ENCODE peak calls at places on chromosomes 13 and 19, in four cellular contexts. C is heart right ventricle, B is neural progenitor cell, L is tibial artery. N is an unnamed sample.
A peak's percentile ranks its signal among the peaks of the same experiment; 100 is the strongest.

GRCh38 chr13:77479326-77479725 is 56.2 kb upstream of the SCEL start:
- DNase-seq in L (no peak), B (no peak), C (no peak), N (no peak)

GRCh38 chr19:47012620-47013019 is 7.0 kb upstream of the NPAS1 start:
- DNase-seq in L (no peak), B (no peak), C (no peak), N (no peak)

GRCh38 chr19:49643466-49643865 is 1.5 kb downstream of the SCAF1 start:
- DNase-seq in B (no peak), L (no peak), C (no peak), N (no peak)

GRCh38 chr19:16022681-16023557 is 53.4 kb upstream of the TPM4 start:
- DNase-seq in L (no peak), B (no peak), C (no peak), N (no peak)

GRCh38 chr13:48730971-48731658 is 77.4 kb downstream of the CYSLTR2 start:
- DNase-seq in L (no peak), B (peak; percentile 9), C (no peak), N (no peak)

GRCh38 chr13:79385694-79386093 is 20.4 kb downstream of the RBM26 start:
- DNase-seq in B (no peak), C (no peak), L (no peak), N (no peak)

GRCh38 chr13:79735228-79735627 is 254.3 kb downstream of the NDFIP2 start:
- DNase-seq in B (no peak), L (no peak), C (no peak), N (no peak)

GRCh38 chr19:5693195-5694166 is 3.4 kb downstream of the RPL36 start:
- DNase-seq in C (peak; percentile 21), B (no peak), L (no peak), N (no peak)

GRCh38 chr13:57630661-57631606 is 610 bp upstream of the PCDH17 start:
- DNase-seq in C (no peak), B (peak; percentile 37), L (no peak), N (no peak)

GRCh38 chr19:50414850-50415660 is 3.7 kb upstream of the SPIB start:
- DNase-seq in L (peak; percentile 68), B (peak; percentile 86), C (peak; percentile 80), N (peak; percentile 77)

GRCh38 chr19:48806818-48807589 is 3.8 kb downstream of the BCAT2 start:
- DNase-seq in B (peak; percentile 42), C (no peak), L (no peak), N (peak; percentile 38)

GRCh38 chr19:16628984-16629691 is 1.1 kb upstream of the MED26 start:
- DNase-seq in L (peak; percentile 39), B (no peak), C (no peak), N (peak; percentile 65)

GRCh38 chr13:111049791-111050538 is 65.1 kb upstream of the ARHGEF7 start:
- DNase-seq in C (peak; percentile 33), B (peak; percentile 46), L (peak; percentile 47), N (peak; percentile 39)

GRCh38 chr13:92136449-92137180 is 738.2 kb downstream of the GPC5 start:
- DNase-seq in L (no peak), B (no peak), C (no peak), N (no peak)

GRCh38 chr13:92135509-92135908 is 737.1 kb downstream of the GPC5 start:
- DNase-seq in C (no peak), L (no peak), B (no peak), N (no peak)

DNA sequence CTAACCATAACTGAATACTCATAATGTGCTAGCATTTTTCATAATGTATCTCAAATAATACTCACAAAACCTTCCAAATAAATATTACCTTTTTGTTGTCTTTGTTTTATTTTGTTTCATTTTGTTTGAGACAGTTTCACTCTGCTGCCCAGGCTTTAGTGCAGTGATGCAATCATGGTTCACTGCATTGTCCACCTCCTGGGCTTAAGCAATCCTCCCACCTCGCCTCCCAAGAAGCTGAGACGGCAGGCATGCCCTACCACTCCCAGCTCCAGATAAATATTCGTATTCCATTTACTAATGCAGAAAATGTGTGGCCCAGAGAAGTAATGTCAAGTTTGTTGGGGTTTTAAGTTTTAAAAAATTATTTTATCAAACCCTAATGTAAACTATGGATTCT is 739.1 kb downstream of the GPC5 start:
- DNase-seq in C (no peak), L (no peak), B (peak; percentile 3), N (no peak)
- TF ChIP-seq CTCF in C (no peak), L (no peak), B (no peak), N (no peak)

GRCh38 chr19:2693492-2693891 is 9.0 kb downstream of the GNG7 start:
- DNase-seq in L (no peak), B (no peak), C (no peak), N (no peak)
- H3K27ac ChIP-seq in L (no peak overlapping the region), B (no peak overlapping the region), C (no peak overlapping the region), N (no peak overlapping the region)

GRCh38 chr13:55007681-55008080 is 1979.1 kb downstream of the OLFM4 start:
- DNase-seq in L (no peak), B (no peak), C (no peak), N (no peak)
- TF ChIP-seq CTCF in L (no peak), B (no peak), C (no peak), N (no peak)

GRCh38 chr19:55647732-55648656 is at the start of gene CCDC106:
- DNase-seq in C (peak; percentile 71), B (peak; percentile 90), L (peak; percentile 60), N (peak; percentile 81)
- H3K27ac ChIP-seq in C (peak within 1 kb of the TSS; percentile 89), B (no peak within 1 kb of the TSS), L (peak within 1 kb of the TSS; percentile 80), N (peak within 1 kb of the TSS; percentile 85)

GRCh38 chr13:99723847-99724246 is 222.6 kb downstream of the TM9SF2 start:
- DNase-seq in B (peak; percentile 66), L (no peak), C (no peak), N (no peak)
- TF ChIP-seq CTCF in B (no peak), L (no peak), C (no peak), N (no peak)

GRCh38 chr19:19157808-19158207 is 12.3 kb downstream of the MEF2B start:
- DNase-seq in B (no peak), L (no peak), C (no peak), N (no peak)
- H3K27ac ChIP-seq in B (no peak overlapping the region), L (no peak overlapping the region), C (no peak overlapping the region), N (no peak overlapping the region)

DNA sequence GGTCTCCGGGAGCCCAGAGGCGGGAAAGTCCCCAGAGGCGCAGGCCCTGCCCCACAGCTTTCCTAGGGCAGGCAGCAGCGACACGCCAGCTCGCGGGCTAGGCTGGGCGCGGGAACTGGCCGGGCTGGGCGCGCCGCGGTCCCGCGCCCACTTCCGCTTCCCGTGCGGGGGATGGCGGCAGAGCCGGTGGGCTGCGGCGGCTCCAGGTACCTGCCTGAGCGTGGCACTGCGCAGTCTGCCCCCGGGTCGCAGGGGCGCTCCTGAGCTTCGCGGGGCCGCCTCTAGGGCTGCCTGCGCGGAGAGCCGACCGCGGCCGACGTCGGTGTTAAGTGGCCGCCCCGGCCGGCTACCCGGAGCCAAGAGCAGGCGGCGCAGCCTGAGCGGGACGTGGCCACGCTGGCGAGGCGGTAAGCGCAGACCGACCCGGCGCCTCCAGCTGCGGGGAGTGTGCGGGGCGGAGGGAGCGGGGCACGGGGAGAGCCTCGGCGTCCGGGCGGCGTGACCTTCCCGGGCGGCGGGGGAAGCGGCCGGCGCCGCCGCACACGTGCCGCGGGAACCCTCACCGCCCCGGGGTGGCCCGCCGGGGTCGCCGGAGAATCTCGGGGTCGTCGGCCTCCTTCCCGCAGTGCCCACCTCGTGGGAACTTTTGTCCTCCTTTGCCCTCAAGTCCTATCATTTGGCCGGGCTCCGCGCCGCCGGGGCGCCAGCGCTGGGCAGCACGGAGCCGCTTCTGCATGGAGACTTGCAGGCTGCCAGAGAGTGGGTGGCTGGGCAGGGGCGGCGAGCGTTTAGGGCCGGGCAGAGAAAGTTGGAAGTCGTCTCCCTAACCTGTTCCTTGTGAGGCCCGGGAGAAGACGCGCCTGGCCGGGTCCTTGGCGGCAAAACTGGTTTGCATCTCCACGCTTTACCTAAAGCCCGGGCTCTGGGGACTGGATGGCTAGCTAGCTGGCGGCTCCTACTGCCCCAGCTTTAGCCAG is 31.4 kb upstream of the MPHOSPH8 start:
- DNase-seq in L (no peak), B (peak; percentile 77), C (peak; percentile 38), N (peak; percentile 42)
- TF ChIP-seq CTCF in L (no peak), B (peak; percentile 43), C (no peak), N (no peak)